ENCODE peak calls at places on chromosomes 7 and 10, in six cellular contexts. V, Y, T, E, C and Z are unnamed samples.

GRCh38 chr10:64334084-64334483 is 812.9 kb downstream of the REEP3 start:
- DNase-seq in V (no peak), Y (no peak), T (no peak), E (no peak), C (no peak), Z (no peak)

GRCh38 chr7:5350174-5350463 is 67.4 kb downstream of the SLC29A4 start:
- DNase-seq in V (no peak), Y (no peak), T (no peak), E (no peak), C (no peak), Z (no peak)

GRCh38 chr10:119644215-119644826 is 6.9 kb upstream of the BAG3 start:
- DNase-seq in V (no peak), Y (no peak), T (no peak), E (no peak), C (no peak), Z (no peak)

GRCh38 chr10:34327184-34327583 is 487.9 kb downstream of the PARD3 start:
- DNase-seq in V (no peak), Y (no peak), T (no peak), E (no peak), C (no peak), Z (no peak)

GRCh38 chr7:135232720-135233119 is 918 bp upstream of the STRA8 start:
- DNase-seq in V (no peak), Y (no peak), T (no peak), E (no peak), C (peak; percentile 37), Z (peak; percentile 19)

GRCh38 chr10:78821052-78821451 is 247.7 kb upstream of the ZMIZ1 start:
- DNase-seq in V (no peak), Y (no peak), T (peak; percentile 22), E (no peak), C (no peak), Z (no peak)

GRCh38 chr10:91006752-91007346 is 86.0 kb upstream of the ANKRD1 start:
- DNase-seq in V (no peak), Y (no peak), T (no peak), E (no peak), C (no peak), Z (no peak)

GRCh38 chr7:373818-374705 is 84.1 kb downstream of the FOXL3 start:
- DNase-seq in V (peak; percentile 64), Y (no peak), T (no peak), E (no peak), C (no peak), Z (no peak)

GRCh38 chr7:94289071-94289470 is 105.6 kb upstream of the COL1A2 start:
- DNase-seq in V (peak; percentile 75), Y (no peak), T (peak; percentile 59), E (peak; percentile 67), C (no peak), Z (peak; percentile 89)

GRCh38 chr10:137031-137430 is 1.8 kb downstream of the ZMYND11 start:
- DNase-seq in V (no peak), Y (no peak), T (peak; percentile 8), E (no peak), C (peak; percentile 72), Z (peak; percentile 44)

GRCh38 chr10:114758331-114758730 is 63.2 kb upstream of the FHIP2A start:
- DNase-seq in V (no peak), Y (no peak), T (no peak), E (peak; percentile 41), C (no peak), Z (no peak)

GRCh38 chr10:132415956-132416355 is 19.0 kb downstream of the PWWP2B start:
- DNase-seq in V (no peak), Y (no peak), T (no peak), E (no peak), C (no peak), Z (no peak)

GRCh38 chr10:24331457-24331856 is 122.5 kb downstream of the KIAA1217 start:
- DNase-seq in V (no peak), Y (no peak), T (no peak), E (peak; percentile 57), C (no peak), Z (no peak)

GRCh38 chr10:13759167-13759566 is 172.4 kb downstream of the PRPF18 start:
- DNase-seq in V (no peak), Y (no peak), T (no peak), E (no peak), C (no peak), Z (no peak)

GRCh38 chr7:2516194-2516555 is 3.4 kb upstream of the LFNG start:
- DNase-seq in V (no peak), Y (no peak), T (peak; percentile 99), E (no peak), C (no peak), Z (peak; percentile 99)

GRCh38 chr10:78491812-78492211 is 458.1 kb downstream of the RPS24 start:
- DNase-seq in V (no peak), Y (no peak), T (peak; percentile 13), E (no peak), C (no peak), Z (no peak)

GRCh38 chr7:93053946-93054943 is 63.5 kb downstream of the SAMD9 start:
- DNase-seq in V (no peak), Y (no peak), T (no peak), E (no peak), C (no peak), Z (no peak)

GRCh38 chr7:29770371-29770770 is 35.9 kb upstream of the WIPF3 start:
- DNase-seq in V (no peak), Y (no peak), T (no peak), E (no peak), C (no peak), Z (no peak)

GRCh38 chr10:113064039-113064438 is 114.0 kb downstream of the TCF7L2 start:
- DNase-seq in V (no peak), Y (no peak), T (no peak), E (no peak), C (no peak), Z (no peak)

GRCh38 chr10:34689053-34689452 is 126.0 kb downstream of the PARD3 start:
- DNase-seq in V (no peak), Y (no peak), T (no peak), E (no peak), C (no peak), Z (no peak)

GRCh38 chr7:161786-162185 is 30.6 kb upstream of the FAM20C start:
- DNase-seq in V (peak; percentile 40), Y (no peak), T (no peak), E (no peak), C (no peak), Z (no peak)

GRCh38 chr7:99837649-99838361 is 10.0 kb downstream of the CYP3A43 start:
- DNase-seq in V (no peak), Y (no peak), T (peak; percentile 36), E (no peak), C (peak; percentile 19), Z (peak; percentile 54)

GRCh38 chr7:155391414-155391813 is 66.5 kb upstream of the EN2 start:
- DNase-seq in V (peak; percentile 60), Y (no peak), T (no peak), E (no peak), C (no peak), Z (no peak)

GRCh38 chr10:89151857-89152256 is 55.3 kb downstream of the CH25H start:
- DNase-seq in V (no peak), Y (no peak), T (no peak), E (no peak), C (no peak), Z (no peak)

GRCh38 chr7:50664461-50664922 is 99.3 kb upstream of the DDC start:
- DNase-seq in V (peak; percentile 71), Y (no peak), T (peak; percentile 88), E (no peak), C (peak; percentile 47), Z (no peak)

GRCh38 chr10:5975641-5976473 is 1.5 kb downstream of the IL15RA start:
- DNase-seq in V (no peak), Y (no peak), T (peak; percentile 14), E (peak; percentile 39), C (peak; percentile 83), Z (peak; percentile 18)

GRCh38 chr7:1275685-1276424 is 43.2 kb downstream of the UNCX start:
- DNase-seq in V (no peak), Y (no peak), T (no peak), E (no peak), C (no peak), Z (no peak)

GRCh38 chr10:271722-272121 is 136.5 kb downstream of the ZMYND11 start:
- DNase-seq in V (no peak), Y (no peak), T (no peak), E (no peak), C (no peak), Z (no peak)

GRCh38 chr7:142153400-142153799 is 41.9 kb downstream of the MGAM2 start:
- DNase-seq in V (no peak), Y (no peak), T (no peak), E (no peak), C (no peak), Z (peak; percentile 27)

GRCh38 chr10:116312091-116312490 is 12.2 kb upstream of the CCDC172 start:
- DNase-seq in V (no peak), Y (no peak), T (peak; percentile 5), E (no peak), C (no peak), Z (no peak)

GRCh38 chr7:116592041-116592355 is 67.2 kb downstream of the CAV1 start:
- DNase-seq in V (no peak), Y (no peak), T (no peak), E (no peak), C (no peak), Z (no peak)

GRCh38 chr7:72446566-72447462 is 34.7 kb upstream of the CALN1 start:
- DNase-seq in V (peak; percentile 32), Y (peak; percentile 16), T (no peak), E (no peak), C (no peak), Z (no peak)

GRCh38 chr7:113161050-113161449 is 42.7 kb upstream of the SMIM30 start:
- DNase-seq in V (no peak), Y (no peak), T (no peak), E (no peak), C (no peak), Z (no peak)

GRCh38 chr7:130048906-130049305 is 2.3 kb downstream of the ZC3HC1 start:
- DNase-seq in V (no peak), Y (no peak), T (peak; percentile 35), E (no peak), C (no peak), Z (peak; percentile 77)

GRCh38 chr7:110317699-110318265 is 773.1 kb upstream of the LRRN3 start:
- DNase-seq in V (no peak), Y (no peak), T (peak; percentile 55), E (no peak), C (no peak), Z (no peak)